ENCODE peak calls at places on chromosomes 4 and X, in eight cellular contexts. G, P, V, Q, N, D, F and M are unnamed samples.

GRCh38 chr4:10454726-10455125 is 2.5 kb downstream of the ZNF518B start:
- DNase-seq in N (no peak), G (no peak), P (no peak), F (no peak), Q (no peak), D (no peak), V (no peak), M (no peak)

GRCh38 chr4:113020966-113021365 is 28.5 kb upstream of the ANK2 start:
- DNase-seq in N (no peak), P (no peak), Q (no peak), F (no peak), V (no peak), D (no peak), G (no peak), M (no peak)

GRCh38 chr4:8736083-8736825 is 135.4 kb downstream of the HMX1 start:
- DNase-seq in P (peak; percentile 21), Q (no peak), G (no peak), N (no peak), V (no peak), F (peak; percentile 2), D (no peak), M (no peak)

GRCh38 chr4:182063651-182064050 is 179.6 kb upstream of the TENM3 start:
- DNase-seq in Q (no peak), G (no peak), N (no peak), V (no peak), P (no peak), D (no peak), F (no peak), M (no peak)

GRCh38 chr4:97235516-97235915 is 907.8 kb downstream of the STPG2 start:
- DNase-seq in D (no peak), P (no peak), N (no peak), Q (peak; percentile 41), F (no peak), G (no peak), V (peak; percentile 11), M (no peak)

GRCh38 chrX:9656277-9656676 is 109.4 kb downstream of the GPR143 start:
- DNase-seq in N (no peak), G (no peak), D (no peak), V (no peak), P (no peak), Q (no peak), F (no peak), M (no peak)

GRCh38 chr4:10584042-10584441 is 100.5 kb downstream of the CLNK start:
- DNase-seq in Q (no peak), F (peak; percentile 38), G (no peak), V (no peak), N (no peak), P (peak; percentile 33), D (no peak), M (peak; percentile 88)

GRCh38 chr4:102694791-102695190 is 66.0 kb downstream of the MANBA start:
- DNase-seq in Q (no peak), G (no peak), V (no peak), N (no peak), D (no peak), F (no peak), P (no peak), M (peak; percentile 54)

GRCh38 chr4:117421706-117422105 is 336.3 kb upstream of the TRAM1L1 start:
- DNase-seq in D (no peak), P (no peak), V (no peak), F (no peak), G (no peak), N (no peak), Q (no peak), M (no peak)

GRCh38 chr4:4320951-4321714 is 31.1 kb downstream of the ZBTB49 start:
- DNase-seq in F (no peak), P (no peak), Q (no peak), D (no peak), G (no peak), N (no peak), V (no peak), M (no peak)

GRCh38 chrX:24153175-24153795 is 3.8 kb downstream of the ZFX start:
- DNase-seq in D (peak; percentile 47), F (no peak), P (no peak), V (peak; percentile 18), N (no peak), Q (no peak), G (no peak), M (peak; percentile 35)

GRCh38 chr4:85430697-85431096 is 44.3 kb upstream of the ARHGAP24 start:
- DNase-seq in D (no peak), F (no peak), G (no peak), N (no peak), Q (no peak), P (no peak), V (no peak), M (no peak)

GRCh38 chrX:9416562-9417319 is 48.1 kb upstream of the TBL1X start:
- DNase-seq in D (no peak), F (no peak), V (no peak), N (no peak), P (no peak), Q (no peak), G (no peak), M (no peak)

GRCh38 chrX:40853004-40853815 is 117.9 kb upstream of the MED14 start:
- DNase-seq in Q (no peak), P (no peak), N (no peak), V (no peak), F (no peak), G (no peak), D (no peak), M (no peak)

GRCh38 chr4:151678048-151678853 is 82.6 kb downstream of the GATB start:
- DNase-seq in F (no peak), P (no peak), Q (peak; percentile 81), G (no peak), V (no peak), D (no peak), N (no peak), M (no peak)

GRCh38 chr4:170391066-170391754 is 301.5 kb upstream of the AADAT start:
- DNase-seq in G (no peak), F (peak; percentile 94), P (no peak), D (no peak), N (no peak), V (no peak), Q (no peak), M (peak; percentile 84)

GRCh38 chr4:184383497-184384055 is 90.8 kb downstream of the IRF2 start:
- DNase-seq in F (peak; percentile 91), P (peak; percentile 47), Q (no peak), N (no peak), V (no peak), G (no peak), D (no peak), M (peak; percentile 97)

GRCh38 chrX:9205599-9206223 is 171.8 kb upstream of the FAM9B start:
- DNase-seq in G (no peak), D (no peak), Q (no peak), P (no peak), V (no peak), F (no peak), N (no peak), M (no peak)

GRCh38 chr4:20354120-20354519 is 102.4 kb downstream of the SLIT2 start:
- DNase-seq in Q (peak; percentile 83), V (no peak), P (no peak), D (no peak), F (no peak), N (no peak), G (no peak), M (no peak)

GRCh38 chr4:6501171-6501570 is 28.8 kb upstream of the PPP2R2C start:
- DNase-seq in N (no peak), V (no peak), G (no peak), Q (no peak), F (no peak), P (no peak), D (no peak), M (no peak)

GRCh38 chrX:129747533-129747932 is 8.8 kb downstream of the XPNPEP2 start:
- DNase-seq in D (no peak), G (no peak), Q (no peak), V (no peak), F (no peak), P (no peak), N (no peak), M (no peak)

GRCh38 chr4:40576651-40577480 is 52.8 kb downstream of the RBM47 start:
- DNase-seq in Q (peak; percentile 55), F (peak; percentile 65), G (no peak), P (peak; percentile 82), D (peak; percentile 56), V (no peak), N (peak; percentile 3), M (peak; percentile 78)

GRCh38 chrX:152912121-152912520 is 14.3 kb downstream of the ZNF185 start:
- DNase-seq in Q (no peak), P (no peak), F (no peak), D (no peak), G (no peak), N (no peak), V (no peak), M (no peak)

GRCh38 chrX:140087865-140088264 is 122.5 kb upstream of the CXorf66 start:
- DNase-seq in Q (no peak), V (no peak), G (no peak), D (no peak), P (no peak), N (no peak), F (no peak), M (no peak)